ENCODE peak calls at places on chromosomes 3 and 15, in nine cellular contexts. L is uterus, Z is IMR-90, G is ovary, I is A549, H is sigmoid colon, O is body of pancreas, K is transverse colon, X is spleen. T is an unnamed sample.

GRCh38 chr15:87871738-87872315 is 384.7 kb downstream of the NTRK3 start:
- DNase-seq in L (no peak), Z (peak; percentile 43), G (no peak), I (no peak), H (no peak), O (no peak), K (no peak), X (no peak), T (no peak)

GRCh38 chr3:110871869-110872268 is 199.7 kb upstream of the NECTIN3 start:
- DNase-seq in L (no peak), Z (no peak), G (no peak), I (no peak), H (no peak), O (no peak), K (no peak), X (no peak), T (no peak)

GRCh38 chr15:32908135-32908801 is 190.5 kb downstream of the GREM1 start:
- DNase-seq in L (no peak), Z (peak; percentile 87), G (peak; percentile 42), I (no peak), H (no peak), O (no peak), K (peak; percentile 15), X (no peak), T (peak; percentile 57)

GRCh38 chr3:46096336-46096735 is 69.1 kb upstream of the XCR1 start:
- DNase-seq in L (no peak), Z (no peak), G (no peak), I (no peak), H (no peak), O (no peak), K (no peak), X (no peak), T (no peak)

GRCh38 chr3:186932281-186933181 is 2.2 kb downstream of the ST6GAL1 start:
- DNase-seq in L (peak; percentile 44), Z (no peak), G (no peak), I (no peak), H (no peak), O (no peak), K (no peak), X (no peak), T (no peak)

GRCh38 chr3:186251948-186252619 is 110.0 kb downstream of the DGKG start:
- DNase-seq in L (no peak), Z (no peak), G (no peak), I (no peak), H (no peak), O (no peak), K (no peak), X (no peak), T (no peak)

GRCh38 chr3:150247456-150247855 is 160.6 kb upstream of the TSC22D2 start:
- DNase-seq in L (no peak), Z (no peak), G (no peak), I (no peak), H (no peak), O (no peak), K (no peak), X (no peak), T (no peak)

GRCh38 chr15:70956196-70956595 is 63.6 kb downstream of the LRRC49 start:
- DNase-seq in L (no peak), Z (peak; percentile 34), G (no peak), I (no peak), H (no peak), O (no peak), K (no peak), X (no peak), T (no peak)

GRCh38 chr3:71859128-71859519 is 74.2 kb upstream of the PROK2 start:
- DNase-seq in L (no peak), Z (no peak), G (no peak), I (peak; percentile 11), H (no peak), O (peak; percentile 18), K (no peak), X (no peak), T (no peak)

GRCh38 chr15:74614744-74615312 is 808 bp upstream of the CLK3 start:
- DNase-seq in L (no peak), Z (peak; percentile 62), G (peak; percentile 91), I (no peak), H (peak; percentile 94), O (peak; percentile 70), K (peak; percentile 90), X (peak; percentile 97), T (peak; percentile 89)

GRCh38 chr15:92625297-92625980 is 30.1 kb downstream of the FAM174B start:
- DNase-seq in L (no peak), Z (peak; percentile 42), G (no peak), I (no peak), H (no peak), O (no peak), K (no peak), X (no peak), T (no peak)

GRCh38 chr15:31308185-31308639 is 18.4 kb upstream of the KLF13 start:
- DNase-seq in L (no peak), Z (no peak), G (no peak), I (no peak), H (no peak), O (no peak), K (no peak), X (no peak), T (no peak)

GRCh38 chr3:56783644-56784451 is 17.9 kb downstream of the ARHGEF3 start:
- DNase-seq in L (peak; percentile 71), Z (peak; percentile 74), G (no peak), I (peak; percentile 8), H (peak; percentile 77), O (peak; percentile 61), K (peak; percentile 60), X (peak; percentile 87), T (peak; percentile 90)

GRCh38 chr3:120066634-120067033 is 27.6 kb downstream of the GSK3B start:
- DNase-seq in L (no peak), Z (no peak), G (no peak), I (no peak), H (no peak), O (no peak), K (no peak), X (no peak), T (no peak)

GRCh38 chr3:180747805-180748361 is 68.6 kb upstream of the CCDC39 start:
- DNase-seq in L (no peak), Z (no peak), G (no peak), I (no peak), H (no peak), O (no peak), K (no peak), X (no peak), T (no peak)

GRCh38 chr15:36678308-36678707 is 98.9 kb downstream of the CDIN1 start:
- DNase-seq in L (no peak), Z (no peak), G (no peak), I (no peak), H (no peak), O (no peak), K (no peak), X (no peak), T (no peak)

GRCh38 chr3:8802256-8802655 is 32.8 kb upstream of the OXTR start:
- DNase-seq in L (no peak), Z (no peak), G (no peak), I (no peak), H (no peak), O (no peak), K (no peak), X (no peak), T (no peak)

GRCh38 chr3:126537116-126537729 is 13.3 kb downstream of the CHST13 start:
- DNase-seq in L (no peak), Z (no peak), G (peak; percentile 12), I (no peak), H (peak; percentile 27), O (no peak), K (no peak), X (peak; percentile 58), T (no peak)

GRCh38 chr3:171428321-171428787 is 31.9 kb downstream of the TNIK start:
- DNase-seq in L (no peak), Z (no peak), G (no peak), I (no peak), H (no peak), O (no peak), K (no peak), X (no peak), T (no peak)

DNA sequence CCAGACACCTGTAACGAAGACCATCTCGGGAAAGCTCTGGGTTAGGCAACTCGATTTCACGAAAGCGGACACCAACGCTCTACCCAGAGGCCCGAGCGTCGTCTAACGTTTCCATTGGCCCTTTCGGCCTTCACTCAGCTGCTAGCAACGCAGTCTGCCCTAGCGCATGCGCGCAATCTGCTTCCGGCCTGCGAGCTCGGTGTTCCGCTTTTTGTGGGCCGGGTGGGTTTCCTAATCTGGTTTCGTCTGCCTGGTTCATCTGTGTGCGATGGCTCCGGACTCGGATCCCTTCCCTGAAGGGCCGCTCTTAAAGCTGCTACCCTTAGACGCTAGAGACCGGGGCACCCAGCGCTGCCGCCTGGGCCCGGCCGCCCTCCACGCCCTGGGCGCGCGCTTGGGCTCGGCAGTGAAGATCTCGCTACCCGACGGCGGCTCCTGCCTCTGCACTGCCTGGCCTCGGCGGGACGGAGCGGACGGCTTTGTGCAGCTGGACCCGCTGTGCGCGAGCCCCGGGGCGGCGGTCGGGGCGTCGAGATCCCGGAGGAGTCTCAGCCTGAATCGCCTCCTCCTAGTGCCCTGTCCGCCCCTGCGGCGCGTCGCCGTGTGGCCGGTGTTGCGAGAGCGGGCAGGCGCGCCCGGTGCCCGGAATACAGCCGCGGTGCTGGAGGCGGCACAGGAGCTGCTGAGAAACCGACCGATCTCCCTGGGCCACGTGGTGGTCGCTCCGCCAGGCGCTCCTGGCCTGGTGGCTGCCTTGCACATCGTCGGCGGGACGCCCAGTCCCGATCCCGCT is 24.0 kb upstream of the GATM start:
- DNase-seq in L (peak; percentile 97), Z (peak; percentile 99), G (peak; percentile 97), I (peak; percentile 85), H (peak; percentile 99), O (peak; percentile 96), K (peak; percentile 96), X (peak; percentile 98), T (peak; percentile 98)
- TF ChIP-seq POLR2A in L (peak; percentile 74), Z (peak; percentile 32), G (peak; percentile 65), I (peak; percentile 71), H (peak; percentile 74), O (peak; percentile 65), K (peak; percentile 81), X (peak; percentile 26), T (peak; percentile 86)

GRCh38 chr3:23845361-23845760 is 39.6 kb downstream of the UBE2E1 start:
- DNase-seq in L (no peak), Z (no peak), G (no peak), I (no peak), H (no peak), O (no peak), K (no peak), X (no peak), T (no peak)
- H3K27ac ChIP-seq in L (no peak overlapping the region), Z (no peak overlapping the region), G (no peak overlapping the region), I (no peak overlapping the region), H (no peak overlapping the region), O (no peak overlapping the region), K (no peak overlapping the region), X (no peak overlapping the region), T (no peak overlapping the region)

DNA sequence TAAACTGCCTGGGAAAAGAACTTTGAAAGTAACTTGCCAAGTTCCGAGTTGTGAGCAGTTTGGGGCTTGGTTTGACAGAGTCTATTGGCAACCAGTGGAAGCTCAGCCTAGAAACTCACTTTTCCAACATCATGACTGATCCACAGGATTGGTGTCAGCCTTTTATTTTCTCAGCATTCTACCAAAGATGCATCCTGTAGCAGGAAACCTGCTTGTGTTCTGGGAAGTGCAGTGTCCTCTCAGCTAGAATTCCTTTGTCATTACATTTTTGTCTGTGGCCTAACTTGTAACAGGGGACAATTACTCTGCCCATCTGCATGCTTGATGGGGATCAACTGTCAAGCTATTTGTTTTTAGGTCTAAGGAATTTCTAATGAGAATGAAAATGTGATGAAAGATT is 116.7 kb upstream of the LMOD3 start:
- DNase-seq in L (no peak), Z (no peak), G (no peak), I (no peak), H (no peak), O (no peak), K (no peak), X (no peak), T (no peak)
- TF ChIP-seq POLR2A in L (no peak), Z (no peak), G (no peak), I (no peak), H (no peak), O (no peak), K (no peak), X (no peak), T (no peak)

GRCh38 chr3:156628836-156629618 is 45.4 kb upstream of the TIPARP start:
- DNase-seq in L (no peak), Z (no peak), G (no peak), I (no peak), H (no peak), O (no peak), K (no peak), X (no peak), T (no peak)
- H3K27ac ChIP-seq in L (no peak overlapping the region), Z (no peak overlapping the region), G (no peak overlapping the region), I (no peak overlapping the region), H (no peak overlapping the region), O (no peak overlapping the region), K (no peak overlapping the region), X (no peak overlapping the region), T (no peak overlapping the region)

T was measured in Peyer's patch.